ENCODE peak calls at places on chromosomes 3 and 15, in seven cellular contexts. L, V, R, E, I, G and F are unnamed samples.
A peak's percentile ranks its signal among the peaks of the same experiment; 100 is the strongest.

GRCh38 chr15:94105760-94106159 is 125.6 kb upstream of the MCTP2 start:
- DNase-seq in R (peak; percentile 24), V (no peak), E (no peak), L (no peak), G (no peak), I (peak; percentile 22), F (no peak)

GRCh38 chr15:84840741-84841429 is 23.7 kb downstream of the ALPK3 start:
- DNase-seq in V (no peak), L (peak; percentile 93), I (peak; percentile 57), E (no peak), R (peak; percentile 88), G (peak; percentile 80), F (peak; percentile 73)

GRCh38 chr3:52190294-52190841 is 7.6 kb upstream of the ALAS1 start:
- DNase-seq in R (peak; percentile 62), V (no peak), G (peak; percentile 62), L (no peak), E (no peak), I (peak; percentile 34), F (peak; percentile 86)

GRCh38 chr3:134065836-134066538 is 36.3 kb upstream of the SLCO2A1 start:
- DNase-seq in V (no peak), G (no peak), I (no peak), L (no peak), R (peak; percentile 58), E (peak; percentile 10), F (no peak)

GRCh38 chr15:70632079-70632850 is 131.1 kb downstream of the UACA start:
- DNase-seq in V (no peak), L (no peak), I (peak; percentile 66), R (peak; percentile 36), G (no peak), E (no peak), F (no peak)

GRCh38 chr15:68113273-68113672 is 59.2 kb downstream of the PIAS1 start:
- DNase-seq in I (peak; percentile 23), V (no peak), E (no peak), R (peak; percentile 54), L (peak; percentile 17), G (no peak), F (peak; percentile 8)

GRCh38 chr3:110178965-110179364 is 841.6 kb upstream of the DPPA4 start:
- DNase-seq in G (no peak), L (no peak), V (no peak), I (no peak), E (no peak), R (peak; percentile 55), F (no peak)

GRCh38 chr3:123150449-123150954 is 51.2 kb upstream of the SEC22A start:
- DNase-seq in R (no peak), I (no peak), L (no peak), E (peak; percentile 49), V (no peak), G (no peak), F (no peak)

GRCh38 chr15:64412216-64412615 is 24.6 kb downstream of the TRIP4 start:
- DNase-seq in G (no peak), L (no peak), I (no peak), R (no peak), E (no peak), V (no peak), F (no peak)

DNA sequence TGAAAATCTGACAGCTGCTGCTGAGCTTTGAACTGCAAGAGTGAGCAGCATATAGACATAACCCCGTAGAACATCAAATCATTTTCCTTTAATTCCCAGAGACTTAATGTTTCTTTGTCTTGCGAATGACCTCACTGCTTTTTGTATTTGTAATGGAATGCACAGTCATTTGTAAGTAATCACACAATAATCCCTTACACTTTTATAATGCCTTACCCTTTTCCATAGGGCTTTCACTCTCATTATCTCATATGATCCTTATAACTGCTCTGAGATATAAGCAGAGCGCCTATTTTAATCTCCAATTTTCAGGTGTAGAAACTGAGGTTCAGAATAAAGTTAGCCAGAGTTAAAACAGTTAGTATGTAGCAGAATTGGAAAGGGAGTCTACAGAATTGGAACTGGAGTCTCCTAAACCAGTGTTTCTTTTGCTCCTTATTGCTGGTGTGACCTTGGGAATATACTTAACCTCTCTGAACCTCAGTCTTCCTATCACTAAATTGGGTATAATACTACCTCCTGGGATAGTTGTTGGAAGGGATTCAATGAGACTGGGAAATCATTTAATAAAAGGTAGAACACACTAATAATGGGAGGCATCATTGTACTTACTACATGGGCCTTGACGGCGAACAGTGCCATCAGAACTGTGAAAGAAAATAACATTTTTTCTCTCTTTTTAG is 54.9 kb downstream of the LPP start:
- DNase-seq in G (no peak), I (peak; percentile 83), R (peak; percentile 69), V (no peak), L (no peak), E (no peak), F (no peak)
- H3K4me3 ChIP-seq in G (no peak overlapping the region), I (peak overlapping the region; percentile 6), R (no peak overlapping the region), V (no peak overlapping the region), L (no peak overlapping the region), E (no peak overlapping the region), F (no peak overlapping the region)

GRCh38 chr15:30889231-30889630 is 14.5 kb upstream of the FAN1 start:
- DNase-seq in R (no peak), V (no peak), I (no peak), E (no peak), G (no peak), L (no peak), F (no peak)

GRCh38 chr15:30882861-30883433 is 20.8 kb upstream of the FAN1 start:
- DNase-seq in G (no peak), I (no peak), L (no peak), E (no peak), V (no peak), R (no peak), F (peak; percentile 64)

DNA sequence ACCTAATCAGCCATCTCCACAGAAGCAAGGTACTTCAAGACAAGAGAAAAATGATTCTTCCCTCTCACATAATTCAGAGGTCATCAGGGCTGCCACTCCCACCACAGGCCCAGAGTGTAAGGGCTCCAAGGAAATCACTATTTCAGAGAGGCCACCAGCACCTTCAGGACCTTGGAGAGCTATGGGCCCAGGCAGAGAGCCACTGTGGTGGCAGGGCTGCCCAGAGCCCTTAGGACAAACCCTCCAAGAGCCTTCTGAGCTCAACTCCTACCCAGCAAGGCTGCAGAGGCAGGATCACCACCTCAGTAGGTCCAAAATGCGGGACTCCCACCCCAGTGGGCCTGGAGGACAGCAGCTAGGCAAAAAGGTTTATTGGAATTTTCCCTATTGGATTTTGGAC is 17.9 kb upstream of the FAN1 start:
- DNase-seq in L (no peak), I (no peak), E (peak; percentile 88), G (no peak), V (no peak), R (peak; percentile 43), F (peak; percentile 15)
- H3K36me3 ChIP-seq in L (no peaks in the 10 kb centered on the region), I (no peaks in the 10 kb centered on the region), E (no peaks in the 10 kb centered on the region), G (no peaks in the 10 kb centered on the region), V (no peaks in the 10 kb centered on the region), R (no peaks in the 10 kb centered on the region), F (peaks cover 4% of the 10 kb centered on the region)

GRCh38 chr15:58410353-58410752 is 21.4 kb upstream of the LIPC start:
- DNase-seq in E (no peak), I (no peak), L (no peak), G (no peak), R (peak; percentile 69), V (no peak), F (peak; percentile 62)
- H3K4me3 ChIP-seq in E (no peak overlapping the region), I (no peak overlapping the region), L (no peak overlapping the region), G (peak overlapping the region; percentile 3), R (peak overlapping the region; percentile 74), V (peak overlapping the region; percentile 24), F (peak overlapping the region; percentile 31)

DNA sequence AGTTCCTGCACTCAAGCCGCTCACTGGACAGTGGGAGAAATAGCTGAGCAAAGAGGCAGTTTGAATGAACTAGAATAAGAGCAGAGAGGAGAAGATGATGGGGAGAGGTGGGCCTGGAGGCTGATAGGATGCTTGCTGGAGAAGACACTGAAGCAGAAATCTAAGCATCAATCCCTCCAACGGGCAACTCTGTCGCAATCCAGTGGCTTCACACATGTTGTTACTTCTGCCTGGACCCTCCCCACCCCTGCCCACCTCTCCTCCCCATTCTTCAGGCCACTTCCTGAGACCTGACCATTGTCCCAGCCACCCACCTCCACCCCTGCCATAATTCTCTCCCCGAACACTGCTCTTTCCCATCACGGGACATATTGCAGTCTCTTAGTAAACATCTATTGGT is 76.0 kb downstream of the SRGAP3 start:
- DNase-seq in E (no peak), V (no peak), L (no peak), G (no peak), R (no peak), I (no peak), F (no peak)
- H3K36me3 ChIP-seq in E (no peaks in the 10 kb centered on the region), V (no peaks in the 10 kb centered on the region), L (no peaks in the 10 kb centered on the region), G (no peaks in the 10 kb centered on the region), R (no peaks in the 10 kb centered on the region), I (no peaks in the 10 kb centered on the region), F (no peaks in the 10 kb centered on the region)

GRCh38 chr15:98874773-98875172 is 132.8 kb downstream of the PGPEP1L start:
- DNase-seq in R (no peak), V (no peak), I (no peak), G (no peak), E (no peak), L (no peak), F (no peak)
- H3K4me3 ChIP-seq in R (peak overlapping the region; percentile 57), V (no peak overlapping the region), I (no peak overlapping the region), G (no peak overlapping the region), E (no peak overlapping the region), L (no peak overlapping the region), F (no peak overlapping the region)